ENCODE peak calls at places on chromosomes 12 and 14, in eight cellular contexts. One of them, this sample, is unnamed.

GRCh38 chr12:39102474-39103209 is 197.3 kb upstream of the CPNE8 start:
- DNase-seq in fibroblast of pulmonary artery: peak; percentile 58
- DNase-seq in BE2C: no peak
- DNase-seq in NCI-H2029 treated with DMSO at 0.1 percent for 48 hours: no peak
- DNase-seq in lower leg skin: no peak
- DNase-seq in AG10803: peak; percentile 56
- DNase-seq in psoas muscle: no peak
- DNase-seq in effector memory CD8-positive, alpha-beta T cell: no peak
- DNase-seq in this sample: no peak

GRCh38 chr12:126676426-126676825 is 1590.5 kb upstream of the TMEM132C start:
- DNase-seq in BE2C: no peak
- DNase-seq in psoas muscle: no peak
- DNase-seq in lower leg skin: no peak
- DNase-seq in effector memory CD8-positive, alpha-beta T cell: no peak
- DNase-seq in AG10803: no peak
- DNase-seq in NCI-H2029 treated with DMSO at 0.1 percent for 48 hours: peak; percentile 81
- DNase-seq in fibroblast of pulmonary artery: peak; percentile 42
- DNase-seq in this sample: no peak

GRCh38 chr14:44462372-44462771 is 44.7 kb downstream of the FSCB start:
- DNase-seq in lower leg skin: no peak
- DNase-seq in psoas muscle: no peak
- DNase-seq in NCI-H2029 treated with DMSO at 0.1 percent for 48 hours: peak; percentile 63
- DNase-seq in BE2C: no peak
- DNase-seq in effector memory CD8-positive, alpha-beta T cell: no peak
- DNase-seq in fibroblast of pulmonary artery: no peak
- DNase-seq in AG10803: no peak
- DNase-seq in this sample: no peak

GRCh38 chr12:107570721-107571120 is 114.9 kb upstream of the PWP1 start:
- DNase-seq in psoas muscle: no peak
- DNase-seq in BE2C: peak; percentile 59
- DNase-seq in lower leg skin: no peak
- DNase-seq in effector memory CD8-positive, alpha-beta T cell: no peak
- DNase-seq in fibroblast of pulmonary artery: peak; percentile 66
- DNase-seq in NCI-H2029 treated with DMSO at 0.1 percent for 48 hours: peak; percentile 30
- DNase-seq in AG10803: peak; percentile 40
- DNase-seq in this sample: no peak

GRCh38 chr14:95117937-95118726 is 39.2 kb downstream of the DICER1 start:
- DNase-seq in lower leg skin: no peak
- DNase-seq in AG10803: no peak
- DNase-seq in fibroblast of pulmonary artery: no peak
- DNase-seq in psoas muscle: no peak
- DNase-seq in NCI-H2029 treated with DMSO at 0.1 percent for 48 hours: no peak
- DNase-seq in BE2C: no peak
- DNase-seq in effector memory CD8-positive, alpha-beta T cell: no peak
- DNase-seq in this sample: no peak

GRCh38 chr14:24659916-24660570 is 26.1 kb upstream of the GZMB start:
- DNase-seq in BE2C: no peak
- DNase-seq in effector memory CD8-positive, alpha-beta T cell: no peak
- DNase-seq in fibroblast of pulmonary artery: no peak
- DNase-seq in psoas muscle: no peak
- DNase-seq in lower leg skin: no peak
- DNase-seq in AG10803: no peak
- DNase-seq in NCI-H2029 treated with DMSO at 0.1 percent for 48 hours: no peak
- DNase-seq in this sample: no peak

GRCh38 chr14:52695481-52696091 is at the start of gene ERO1A:
- DNase-seq in AG10803: peak; percentile 80
- DNase-seq in NCI-H2029 treated with DMSO at 0.1 percent for 48 hours: peak; percentile 69
- DNase-seq in BE2C: peak; percentile 80
- DNase-seq in lower leg skin: peak; percentile 96
- DNase-seq in psoas muscle: peak; percentile 93
- DNase-seq in fibroblast of pulmonary artery: peak; percentile 87
- DNase-seq in effector memory CD8-positive, alpha-beta T cell: peak; percentile 51
- DNase-seq in this sample: peak; percentile 76

GRCh38 chr12:106248849-106249371 is 1.1 kb upstream of the CKAP4 start:
- DNase-seq in effector memory CD8-positive, alpha-beta T cell: no peak
- DNase-seq in BE2C: no peak
- DNase-seq in NCI-H2029 treated with DMSO at 0.1 percent for 48 hours: no peak
- DNase-seq in psoas muscle: no peak
- DNase-seq in AG10803: peak; percentile 66
- DNase-seq in fibroblast of pulmonary artery: peak; percentile 68
- DNase-seq in lower leg skin: no peak
- DNase-seq in this sample: no peak

GRCh38 chr12:100564090-100564489 is 9.4 kb upstream of the GAS2L3 start:
- DNase-seq in BE2C: no peak
- DNase-seq in lower leg skin: no peak
- DNase-seq in NCI-H2029 treated with DMSO at 0.1 percent for 48 hours: no peak
- DNase-seq in fibroblast of pulmonary artery: peak; percentile 57
- DNase-seq in psoas muscle: no peak
- DNase-seq in AG10803: no peak
- DNase-seq in effector memory CD8-positive, alpha-beta T cell: no peak
- DNase-seq in this sample: no peak

GRCh38 chr14:81613341-81614045 is 79.8 kb upstream of the SEL1L start:
- DNase-seq in fibroblast of pulmonary artery: no peak
- DNase-seq in effector memory CD8-positive, alpha-beta T cell: no peak
- DNase-seq in BE2C: no peak
- DNase-seq in lower leg skin: no peak
- DNase-seq in AG10803: no peak
- DNase-seq in psoas muscle: no peak
- DNase-seq in NCI-H2029 treated with DMSO at 0.1 percent for 48 hours: no peak
- DNase-seq in this sample: no peak

GRCh38 chr12:22672951-22673350 is 48.0 kb downstream of the ETNK1 start:
- DNase-seq in psoas muscle: no peak
- DNase-seq in NCI-H2029 treated with DMSO at 0.1 percent for 48 hours: no peak
- DNase-seq in lower leg skin: no peak
- DNase-seq in BE2C: no peak
- DNase-seq in fibroblast of pulmonary artery: peak; percentile 48
- DNase-seq in effector memory CD8-positive, alpha-beta T cell: no peak
- DNase-seq in AG10803: peak; percentile 86
- DNase-seq in this sample: no peak

GRCh38 chr14:75231320-75231719 is 47.3 kb upstream of the FOS start:
- DNase-seq in effector memory CD8-positive, alpha-beta T cell: no peak
- DNase-seq in psoas muscle: no peak
- DNase-seq in AG10803: no peak
- DNase-seq in NCI-H2029 treated with DMSO at 0.1 percent for 48 hours: no peak
- DNase-seq in BE2C: no peak
- DNase-seq in lower leg skin: no peak
- DNase-seq in fibroblast of pulmonary artery: no peak
- DNase-seq in this sample: no peak

GRCh38 chr12:64390275-64390851 is at the start of gene C12orf56:
- DNase-seq in BE2C: peak; percentile 9
- DNase-seq in psoas muscle: no peak
- DNase-seq in NCI-H2029 treated with DMSO at 0.1 percent for 48 hours: peak; percentile 34
- DNase-seq in lower leg skin: no peak
- DNase-seq in fibroblast of pulmonary artery: no peak
- DNase-seq in effector memory CD8-positive, alpha-beta T cell: no peak
- DNase-seq in AG10803: peak; percentile 30
- DNase-seq in this sample: no peak

GRCh38 chr12:93102289-93102688 is 173.2 kb upstream of the EEA1 start:
- DNase-seq in BE2C: no peak
- DNase-seq in effector memory CD8-positive, alpha-beta T cell: no peak
- DNase-seq in psoas muscle: no peak
- DNase-seq in lower leg skin: no peak
- DNase-seq in fibroblast of pulmonary artery: no peak
- DNase-seq in AG10803: no peak
- DNase-seq in NCI-H2029 treated with DMSO at 0.1 percent for 48 hours: no peak
- DNase-seq in this sample: no peak

This sample was measured in SK-N-DZ.